ENCODE peak calls at places on chromosomes 4 and X, in eight cellular contexts. E is tibial nerve, A is WTC11, G is Peyer's patch, O is tibial artery, U is breast epithelium, F is RWPE1, S is pancreas. W is an unnamed sample.

GRCh38 chr4:150127757-150128156 is 49.5 kb downstream of the DCLK2 start:
- DNase-seq in S (no peak), G (no peak), E (no peak), A (no peak), O (no peak), U (no peak), F (no peak), W (no peak)

GRCh38 chrX:107978707-107979307 is 3.4 kb downstream of the TEX13B start:
- DNase-seq in A (no peak), G (no peak), E (no peak), S (no peak), O (no peak), F (peak), U (no peak), W (no peak)

GRCh38 chr4:184313710-184314659 is 96.3 kb upstream of the ENPP6 start:
- DNase-seq in E (peak), G (no peak), F (no peak), A (no peak), S (no peak), U (no peak), O (no peak), W (no peak)

GRCh38 chr4:152100378-152101201 is 339.8 kb upstream of the GATB start:
- DNase-seq in G (no peak), E (no peak), U (no peak), O (no peak), F (peak), A (no peak), S (no peak), W (no peak)

GRCh38 chr4:71382125-71382524 is 43.3 kb downstream of the SLC4A4 start:
- DNase-seq in F (no peak), U (no peak), E (no peak), A (no peak), O (no peak), S (no peak), G (no peak), W (no peak)

GRCh38 chrX:14872355-14872754 is 514 bp downstream of the FANCB start:
- DNase-seq in S (no peak), F (no peak), E (no peak), O (no peak), A (no peak), U (no peak), G (no peak), W (no peak)

GRCh38 chr4:115514675-115515074 is 401.3 kb upstream of the NDST4 start:
- DNase-seq in G (no peak), A (no peak), E (no peak), U (no peak), S (no peak), O (no peak), F (no peak), W (no peak)

GRCh38 chr4:40576651-40577480 is 52.8 kb downstream of the RBM47 start:
- DNase-seq in S (peak), F (peak), G (peak), E (peak), U (peak), O (peak), A (no peak), W (peak)

GRCh38 chrX:129698150-129698549 is 40.6 kb upstream of the XPNPEP2 start:
- DNase-seq in A (no peak), S (no peak), G (no peak), F (peak), O (no peak), E (no peak), U (no peak), W (no peak)

GRCh38 chr4:26263165-26263564 is 57.6 kb upstream of the RBPJ start:
- DNase-seq in F (peak), E (no peak), S (no peak), G (no peak), U (no peak), O (no peak), A (peak), W (peak)

GRCh38 chr4:118585015-118585414 is 100.2 kb upstream of the METTL14 start:
- DNase-seq in A (no peak), E (no peak), U (no peak), O (no peak), F (no peak), S (no peak), G (no peak), W (no peak)

GRCh38 chrX:140762061-140762460 is 52.5 kb downstream of the LINC00632 start:
- DNase-seq in U (no peak), A (peak), S (peak), G (no peak), O (peak), F (peak), E (peak), W (peak)

GRCh38 chr4:1500231-1500965 is 94.2 kb upstream of the NKX1-1 start:
- DNase-seq in S (no peak), G (peak), F (no peak), U (no peak), O (no peak), A (peak), E (no peak), W (no peak)

GRCh38 chr4:149523039-149523438 is 292.6 kb downstream of the IQCM start:
- DNase-seq in G (no peak), E (no peak), A (no peak), F (no peak), S (no peak), O (no peak), U (no peak), W (no peak)

GRCh38 chr4:37793562-37793961 is 32.9 kb upstream of the PGM2 start:
- DNase-seq in F (peak), G (no peak), S (no peak), U (no peak), O (no peak), A (no peak), E (no peak), W (no peak)

GRCh38 chrX:17773221-17773876 is 36.1 kb downstream of the SCML1 start:
- DNase-seq in F (no peak), S (no peak), G (no peak), A (no peak), E (no peak), U (no peak), O (no peak), W (no peak)

GRCh38 chrX:2351321-2351720 is 149.5 kb downstream of the DHRSX start:
- DNase-seq in U (no peak), F (no peak), E (no peak), S (no peak), A (no peak), O (no peak), G (no peak), W (no peak)

GRCh38 chrX:131778269-131779218 is 234.7 kb downstream of the OR13H1 start:
- DNase-seq in G (no peak), U (no peak), E (no peak), A (no peak), F (no peak), O (no peak), S (no peak), W (no peak)

GRCh38 chrX:96004386-96004785 is 680.3 kb upstream of the DIAPH2 start:
- DNase-seq in E (no peak), A (no peak), O (no peak), U (no peak), S (no peak), G (no peak), F (peak), W (no peak)

GRCh38 chrX:119398587-119398973 is 556 bp upstream of the SLC25A43 start:
- DNase-seq in S (no peak), O (no peak), F (no peak), G (no peak), A (no peak), U (no peak), E (no peak), W (no peak)

GRCh38 chrX:41789374-41789773 is 65.4 kb downstream of the GPR82 start:
- DNase-seq in O (no peak), G (no peak), U (no peak), E (no peak), A (no peak), F (no peak), S (no peak), W (no peak)

GRCh38 chr4:163495900-163496299 is 1.4 kb downstream of the TMA16 start:
- DNase-seq in E (no peak), F (no peak), A (no peak), U (no peak), S (no peak), G (no peak), O (no peak), W (no peak)

DNA sequence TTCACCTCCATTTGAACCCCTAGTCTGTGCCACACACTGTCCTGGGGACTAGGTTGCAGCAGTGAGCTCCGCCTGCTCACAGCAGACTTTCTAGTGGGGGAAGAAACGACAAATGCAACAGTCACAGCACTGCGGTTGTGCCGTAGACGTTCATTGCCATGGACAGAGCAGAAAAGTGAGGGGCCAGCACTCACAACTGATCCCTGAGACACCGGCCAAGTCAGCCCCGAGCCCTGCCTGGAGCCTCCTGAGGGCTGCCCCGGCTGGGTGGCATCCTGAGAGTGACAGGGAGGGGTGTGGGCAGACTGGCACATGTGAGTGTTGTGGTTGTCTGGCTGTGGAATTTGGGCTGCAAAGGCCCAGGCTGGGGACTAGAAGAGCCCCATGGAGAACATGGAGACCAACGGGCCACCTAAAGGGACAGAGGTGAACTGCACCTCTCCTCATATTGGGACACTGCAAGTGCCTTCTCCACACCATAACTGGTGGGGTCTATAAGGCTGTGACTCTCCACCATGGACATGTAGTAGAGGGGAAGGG is 4.6 kb downstream of the DUSP9 start:
- DNase-seq in S (no peak), E (no peak), A (no peak), F (no peak), G (no peak), U (no peak), O (no peak), W (no peak)
- TF ChIP-seq CTCF in S (no peak), E (no peak), A (no peak), F (peak), G (no peak), U (no peak), O (no peak), W (no peak)

DNA sequence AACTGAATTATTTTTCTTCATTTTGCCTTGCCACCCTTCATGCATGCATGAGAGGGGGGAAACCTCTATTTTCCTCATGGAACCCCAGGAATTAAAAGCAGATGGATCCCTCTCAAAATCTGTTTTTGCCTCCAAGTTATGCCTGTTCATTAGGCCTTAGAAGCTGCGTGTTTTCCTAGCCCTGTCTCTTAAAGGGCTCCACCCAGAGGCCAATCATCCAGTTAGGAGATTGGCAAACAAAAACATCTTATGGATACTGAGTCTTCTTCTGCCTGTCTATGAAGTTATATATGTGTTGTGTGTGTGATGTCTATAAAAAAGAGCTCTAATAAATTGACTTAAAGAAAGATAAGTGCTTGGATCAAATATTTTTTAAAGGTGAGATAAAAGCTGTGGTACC is 142.9 kb downstream of the ANAPC10 start:
- DNase-seq in F (no peak), S (no peak), U (no peak), A (no peak), E (no peak), O (no peak), G (no peak), W (no peak)
- TF ChIP-seq CTCF in F (no peak), S (no peak), U (no peak), A (no peak), E (no peak), O (no peak), G (no peak), W (no peak)

DNA sequence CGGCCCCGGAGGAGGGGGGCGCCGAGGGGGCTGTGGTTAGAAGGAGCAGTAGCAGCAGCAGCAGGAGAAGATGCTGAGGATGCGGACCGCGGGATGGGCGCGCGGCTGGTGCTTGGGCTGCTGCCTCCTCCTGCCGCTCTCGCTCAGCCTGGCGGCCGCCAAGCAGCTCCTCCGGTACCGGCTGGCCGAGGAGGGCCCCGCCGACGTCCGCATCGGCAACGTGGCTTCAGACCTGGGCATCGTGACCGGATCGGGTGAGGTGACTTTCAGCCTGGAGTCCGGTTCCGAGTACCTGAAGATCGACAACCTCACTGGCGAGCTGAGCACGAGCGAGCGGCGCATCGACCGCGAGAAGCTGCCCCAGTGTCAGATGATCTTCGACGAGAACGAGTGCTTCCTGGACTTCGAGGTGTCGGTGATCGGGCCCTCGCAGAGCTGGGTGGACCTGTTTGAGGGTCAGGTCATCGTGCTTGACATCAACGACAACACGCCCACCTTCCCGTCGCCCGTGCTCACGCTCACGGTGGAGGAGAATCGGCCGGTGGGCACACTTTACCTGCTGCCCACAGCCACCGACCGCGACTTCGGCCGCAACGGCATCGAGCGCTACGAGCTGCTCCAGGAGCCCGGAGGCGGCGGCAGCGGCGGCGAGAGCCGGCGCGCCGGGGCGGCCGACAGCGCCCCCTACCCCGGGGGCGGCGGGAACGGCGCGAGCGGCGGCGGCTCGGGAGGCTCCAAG is 1.4 kb downstream of the PCDH7 start:
- DNase-seq in A (peak), F (peak), G (peak), U (no peak), S (no peak), O (peak), E (no peak), W (no peak)
- TF ChIP-seq CTCF in A (no peak), F (peak), G (peak), U (peak), S (no peak), O (peak), E (peak), W (peak)

GRCh38 chrX:47849776-47850175 is 13.1 kb downstream of the ZNF81 start:
- DNase-seq in F (no peak), U (no peak), S (no peak), E (no peak), A (no peak), G (no peak), O (no peak), W (no peak)
- TF ChIP-seq CTCF in F (no peak), U (no peak), S (no peak), E (no peak), A (no peak), G (no peak), O (no peak), W (no peak)

GRCh38 chrX:103687073-103687695 is 685 bp upstream of the MORF4L2 start:
- DNase-seq in F (peak), G (peak), U (peak), O (peak), A (peak), S (peak), E (peak), W (peak)
- TF ChIP-seq CTCF in F (no peak), G (peak), U (peak), O (peak), A (no peak), S (peak), E (peak), W (peak)

DNA sequence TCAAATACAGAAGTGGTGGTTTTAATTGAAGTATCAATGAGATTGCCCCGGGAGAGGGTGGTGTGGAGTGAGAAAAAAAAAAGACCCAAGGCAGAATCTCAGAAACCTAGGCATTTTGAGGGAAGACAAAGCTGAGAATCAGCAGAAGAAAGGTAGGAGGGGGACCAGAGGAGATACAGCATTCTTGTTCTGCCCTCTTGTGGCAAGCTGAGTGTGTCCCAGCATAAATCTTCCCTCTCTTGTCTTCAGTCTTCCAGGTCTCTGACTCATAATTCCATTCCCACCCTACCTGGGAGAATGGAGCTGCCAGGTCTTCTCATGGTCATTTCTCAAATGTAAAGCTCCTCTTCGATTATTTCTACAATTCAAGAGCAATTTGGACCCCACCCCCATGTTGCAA is 32.7 kb upstream of the MAGED1 start:
- DNase-seq in E (peak), O (no peak), S (peak), A (peak), F (no peak), U (no peak), G (no peak), W (peak)
- TF ChIP-seq CTCF in E (peak), O (peak), S (no peak), A (peak), F (no peak), U (peak), G (peak), W (no peak)

DNA sequence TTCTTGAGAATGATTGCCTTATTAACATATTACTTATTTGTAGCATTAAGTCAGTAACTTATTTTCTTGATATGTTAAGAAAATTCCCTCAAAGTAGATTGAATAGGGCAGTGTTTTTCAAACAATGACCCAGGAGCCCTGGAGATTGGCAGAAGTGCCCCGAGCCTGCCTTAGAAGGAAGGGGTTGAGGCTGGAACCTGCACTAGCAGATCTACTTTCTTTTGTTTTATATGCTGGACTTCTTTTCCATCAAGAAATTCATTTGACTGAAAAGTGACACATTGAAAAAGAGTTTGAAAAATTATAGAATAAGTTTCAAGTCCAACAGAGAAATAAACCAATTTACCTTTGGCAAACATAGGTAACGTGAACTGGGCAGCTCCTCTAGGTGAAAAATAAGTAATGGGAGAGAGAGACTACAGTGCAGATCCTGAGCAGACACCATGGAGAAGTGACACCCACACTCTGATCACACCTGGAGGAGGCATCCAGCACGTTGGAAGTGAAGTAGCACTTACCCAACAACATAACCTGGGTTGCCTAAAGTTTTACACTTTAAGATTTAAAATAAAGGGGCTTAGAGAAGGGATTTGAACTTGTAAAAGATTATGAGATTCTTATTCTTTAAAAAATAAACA is 18.6 kb downstream of the ARSJ start:
- DNase-seq in O (no peak), S (no peak), E (no peak), F (no peak), U (no peak), G (no peak), A (no peak), W (no peak)
- TF ChIP-seq CTCF in O (no peak), S (no peak), E (no peak), F (no peak), U (no peak), G (no peak), A (no peak), W (no peak)

GRCh38 chr4:170623899-170624298 is 534.1 kb upstream of the AADAT start:
- DNase-seq in E (no peak), U (no peak), A (no peak), S (no peak), O (no peak), F (no peak), G (no peak), W (no peak)
- TF ChIP-seq CTCF in E (no peak), U (no peak), A (no peak), S (no peak), O (no peak), F (no peak), G (no peak), W (no peak)

W was measured in testis.